ENCODE peak calls at places on chromosomes 7 and 10, in four cellular contexts. W, A, Q and F are unnamed samples.

GRCh38 chr10:86863443-86863842 is 94.0 kb downstream of the MMRN2 start:
- DNase-seq in W (no peak), A (no peak), Q (no peak), F (no peak)

GRCh38 chr7:14507617-14508016 is 394.9 kb downstream of the DGKB start:
- DNase-seq in W (no peak), A (no peak), Q (no peak), F (peak; percentile 65)

GRCh38 chr7:140404565-140405080 is 765 bp downstream of the RAB19 start:
- DNase-seq in W (no peak), A (no peak), Q (no peak), F (no peak)

GRCh38 chr10:132430861-132431271 is 33.9 kb downstream of the PWWP2B start:
- DNase-seq in W (no peak), A (no peak), Q (no peak), F (no peak)

GRCh38 chr7:90222811-90223725 is 11.5 kb downstream of the STEAP2 start:
- DNase-seq in W (no peak), A (no peak), Q (no peak), F (no peak)

GRCh38 chr7:151091431-151091830 is 5.2 kb downstream of the AGAP3 start:
- DNase-seq in W (no peak), A (peak; percentile 78), Q (no peak), F (no peak)

GRCh38 chr7:155741061-155741460 is 71.2 kb downstream of the SHH start:
- DNase-seq in W (no peak), A (no peak), Q (no peak), F (no peak)

GRCh38 chr7:57177856-57178767 is 45.9 kb upstream of the ZNF479 start:
- DNase-seq in W (no peak), A (no peak), Q (no peak), F (no peak)

GRCh38 chr10:84004206-84004605 is 135.1 kb upstream of the GHITM start:
- DNase-seq in W (no peak), A (peak; percentile 41), Q (no peak), F (no peak)

GRCh38 chr10:83935911-83936310 is 203.4 kb upstream of the GHITM start:
- DNase-seq in W (no peak), A (no peak), Q (no peak), F (no peak)

GRCh38 chr7:155579565-155579964 is 33.2 kb upstream of the CNPY1 start:
- DNase-seq in W (no peak), A (no peak), Q (no peak), F (no peak)

GRCh38 chr7:46414946-46415345 is 493.9 kb upstream of the IGFBP3 start:
- DNase-seq in W (no peak), A (no peak), Q (no peak), F (no peak)

GRCh38 chr10:3071405-3072198 is 4.3 kb downstream of the PFKP start:
- DNase-seq in W (no peak), A (no peak), Q (peak; percentile 53), F (peak; percentile 67)

GRCh38 chr10:131246089-131246488 is 65.4 kb downstream of the TCERG1L start:
- DNase-seq in W (no peak), A (no peak), Q (no peak), F (no peak)

GRCh38 chr10:15859531-15859864 is 809 bp downstream of the MINDY3 start:
- DNase-seq in W (no peak), A (no peak), Q (no peak), F (no peak)

GRCh38 chr10:37856881-37857286 is 526 bp downstream of the ZNF248 start:
- DNase-seq in W (no peak), A (peak; percentile 40), Q (peak; percentile 12), F (peak; percentile 22)

GRCh38 chr7:47401571-47402570 is 180.0 kb downstream of the TNS3 start:
- DNase-seq in W (no peak), A (no peak), Q (no peak), F (no peak)

GRCh38 chr7:19988860-19989259 is 215.4 kb upstream of the TMEM196 start:
- DNase-seq in W (no peak), A (no peak), Q (no peak), F (no peak)

GRCh38 chr10:6878067-6878412 is 298.0 kb upstream of the PRKCQ start:
- DNase-seq in W (no peak), A (no peak), Q (no peak), F (no peak)